ENCODE peak calls at places on chromosome 1, in five cellular contexts. L, F, I, M and Q are unnamed samples.

GRCh38 chr1:231028676-231029075 is 11.4 kb downstream of the FAM89A start:
- DNase-seq in F (no peak), I (no peak), M (no peak), L (no peak), Q (no peak)

GRCh38 chr1:77395051-77395450 is 113.2 kb downstream of the AK5 start:
- DNase-seq in M (no peak), I (no peak), L (no peak), F (no peak), Q (no peak)

GRCh38 chr1:230215529-230215928 is 148.5 kb downstream of the GALNT2 start:
- DNase-seq in L (no peak), I (no peak), M (no peak), F (no peak), Q (no peak)

GRCh38 chr1:231512147-231512698 is 16.2 kb upstream of the TSNAX start:
- DNase-seq in F (no peak), M (no peak), I (no peak), L (peak; percentile 92), Q (no peak)

GRCh38 chr1:201318504-201319340 is 35.4 kb downstream of the PKP1 start:
- DNase-seq in I (no peak), L (no peak), M (no peak), F (no peak), Q (no peak)

GRCh38 chr1:28577052-28577678 is 14.9 kb upstream of the RAB42 start:
- DNase-seq in M (no peak), I (no peak), L (no peak), F (no peak), Q (no peak)

GRCh38 chr1:29946057-29946456 is 709.7 kb downstream of the PTPRU start:
- DNase-seq in M (no peak), F (no peak), L (no peak), I (no peak), Q (no peak)

GRCh38 chr1:29380532-29380931 is 144.2 kb downstream of the PTPRU start:
- DNase-seq in M (no peak), L (no peak), I (no peak), F (no peak), Q (no peak)

GRCh38 chr1:22317231-22317919 is 134.3 kb upstream of the ZBTB40 start:
- DNase-seq in F (no peak), M (no peak), I (no peak), L (no peak), Q (no peak)

GRCh38 chr1:27868932-27869718 is 3.2 kb upstream of the THEMIS2 start:
- DNase-seq in M (peak; percentile 79), L (no peak), I (no peak), F (no peak), Q (peak; percentile 74)

GRCh38 chr1:51916587-51917405 is 38.3 kb upstream of the NRDC start:
- DNase-seq in I (no peak), M (no peak), L (no peak), F (no peak), Q (no peak)

GRCh38 chr1:221777434-221778072 is 35.7 kb upstream of the DUSP10 start:
- DNase-seq in M (peak; percentile 46), L (no peak), F (peak; percentile 33), I (no peak), Q (peak; percentile 66)

GRCh38 chr1:188476606-188477005 is 1647.9 kb downstream of the PLA2G4A start:
- DNase-seq in F (no peak), M (no peak), I (no peak), L (no peak), Q (no peak)

GRCh38 chr1:6024376-6024775 is 21.3 kb upstream of the KCNAB2 start:
- DNase-seq in I (no peak), M (no peak), L (no peak), F (no peak), Q (no peak)

GRCh38 chr1:40072142-40072541 is 24.9 kb downstream of the PPT1 start:
- DNase-seq in M (no peak), I (no peak), L (no peak), F (no peak), Q (no peak)

GRCh38 chr1:161973924-161974845 is 49.5 kb downstream of the OLFML2B start:
- DNase-seq in F (no peak), L (no peak), M (no peak), I (no peak), Q (no peak)

GRCh38 chr1:110340207-110340468 is 961 bp downstream of the RBM15 start:
- DNase-seq in M (no peak), F (no peak), I (no peak), L (no peak), Q (no peak)

GRCh38 chr1:33329600-33330305 is 8.9 kb upstream of the A3GALT2 start:
- DNase-seq in I (no peak), F (no peak), L (no peak), M (no peak), Q (no peak)

GRCh38 chr1:234776875-234777849 is 167.2 kb upstream of the IRF2BP2 start:
- DNase-seq in M (no peak), L (no peak), F (no peak), I (no peak), Q (no peak)

GRCh38 chr1:109218516-109218915 is 4.8 kb downstream of the SARS1 start:
- DNase-seq in I (no peak), F (no peak), L (no peak), M (no peak), Q (no peak)

GRCh38 chr1:230317823-230318819 is 108.0 kb downstream of the PGBD5 start:
- DNase-seq in I (peak; percentile 38), F (no peak), L (no peak), M (no peak), Q (no peak)

GRCh38 chr1:184532199-184532598 is 145.4 kb downstream of the C1orf21 start:
- DNase-seq in F (no peak), M (no peak), L (no peak), I (no peak), Q (no peak)

GRCh38 chr1:32870615-32871363 is at the start of gene FNDC5:
- DNase-seq in F (no peak), I (peak; percentile 46), L (no peak), M (no peak), Q (no peak)

GRCh38 chr1:51859333-51859732 is 19.2 kb downstream of the NRDC start:
- DNase-seq in M (no peak), F (no peak), L (no peak), I (no peak), Q (no peak)

GRCh38 chr1:228162286-228163003 is 3.2 kb upstream of the IBA57 start:
- DNase-seq in M (no peak), I (no peak), F (no peak), L (no peak), Q (no peak)

GRCh38 chr1:229781453-229781852 is 155.4 kb downstream of the URB2 start:
- DNase-seq in F (no peak), M (no peak), I (peak; percentile 86), L (no peak), Q (no peak)

GRCh38 chr1:31788825-31789256 is 24.7 kb upstream of the ADGRB2 start:
- DNase-seq in M (no peak), F (no peak), I (no peak), L (no peak), Q (no peak)

GRCh38 chr1:25208127-25208526 is 24.2 kb downstream of the SYF2 start:
- DNase-seq in I (no peak), L (no peak), F (no peak), M (no peak), Q (no peak)